ENCODE peak calls at places on chromosomes 11 and 22, in four cellular contexts. One of them, this sample, is unnamed.

GRCh38 chr11:18588297-18589252 is at the start of gene UEVLD:
- DNase-seq in HuH-7.5: peak; percentile 80
- DNase-seq in progenitor cell of endocrine pancreas: peak; percentile 81
- DNase-seq in fibroblast of mammary gland: peak; percentile 87
- DNase-seq in this sample: peak; percentile 90

GRCh38 chr22:24592846-24593809 is at the start of gene LRRC75B:
- DNase-seq in fibroblast of mammary gland: peak; percentile 83
- DNase-seq in HuH-7.5: peak; percentile 95
- DNase-seq in progenitor cell of endocrine pancreas: peak; percentile 79
- DNase-seq in this sample: peak; percentile 87

GRCh38 chr11:20110908-20111669 is 49.2 kb downstream of the DBX1 start:
- DNase-seq in progenitor cell of endocrine pancreas: peak; percentile 52
- DNase-seq in fibroblast of mammary gland: peak; percentile 97
- DNase-seq in HuH-7.5: peak; percentile 77
- DNase-seq in this sample: peak; percentile 60

GRCh38 chr11:31808721-31809542 is 2.2 kb downstream of the PAX6 start:
- DNase-seq in fibroblast of mammary gland: no peak
- DNase-seq in HuH-7.5: no peak
- DNase-seq in progenitor cell of endocrine pancreas: no peak
- DNase-seq in this sample: no peak

GRCh38 chr11:2451916-2452694 is 7.3 kb downstream of the KCNQ1 start:
- DNase-seq in HuH-7.5: no peak
- DNase-seq in progenitor cell of endocrine pancreas: no peak
- DNase-seq in fibroblast of mammary gland: peak; percentile 23
- DNase-seq in this sample: no peak

GRCh38 chr11:112564228-112564955 is 303.7 kb upstream of the PLET1 start:
- DNase-seq in fibroblast of mammary gland: peak; percentile 22
- DNase-seq in progenitor cell of endocrine pancreas: no peak
- DNase-seq in HuH-7.5: no peak
- DNase-seq in this sample: peak; percentile 60

GRCh38 chr22:28799125-28799833 is 1.1 kb downstream of the XBP1 start:
- DNase-seq in fibroblast of mammary gland: peak; percentile 96
- DNase-seq in progenitor cell of endocrine pancreas: no peak
- DNase-seq in HuH-7.5: peak; percentile 86
- DNase-seq in this sample: peak; percentile 96

GRCh38 chr11:118939948-118940598 is 14.3 kb upstream of the BCL9L start:
- DNase-seq in progenitor cell of endocrine pancreas: no peak
- DNase-seq in fibroblast of mammary gland: no peak
- DNase-seq in HuH-7.5: no peak
- DNase-seq in this sample: peak; percentile 34

GRCh38 chr22:40251106-40251505 is 73.4 kb downstream of the TNRC6B start:
- DNase-seq in fibroblast of mammary gland: no peak
- DNase-seq in HuH-7.5: no peak
- DNase-seq in progenitor cell of endocrine pancreas: no peak
- DNase-seq in this sample: no peak

GRCh38 chr11:6618117-6619020 is 853 bp downstream of the TPP1 start:
- DNase-seq in HuH-7.5: no peak
- DNase-seq in progenitor cell of endocrine pancreas: no peak
- DNase-seq in fibroblast of mammary gland: peak; percentile 70
- DNase-seq in this sample: peak; percentile 87

GRCh38 chr11:134230339-134230738 is 5.9 kb downstream of the VPS26B start:
- DNase-seq in HuH-7.5: no peak
- DNase-seq in progenitor cell of endocrine pancreas: no peak
- DNase-seq in fibroblast of mammary gland: no peak
- DNase-seq in this sample: no peak

GRCh38 chr11:46144741-46145140 is 23.5 kb upstream of the PHF21A start:
- DNase-seq in progenitor cell of endocrine pancreas: no peak
- DNase-seq in HuH-7.5: no peak
- DNase-seq in fibroblast of mammary gland: no peak
- DNase-seq in this sample: no peak